ENCODE peak calls at places on chromosomes 5 and 9, in five cellular contexts. H is GM23248, U is fibroblast of lung, M is GM12878, F is PC-3. W is an unnamed sample.
A peak's percentile ranks its signal among the peaks of the same experiment; 100 is the strongest.

GRCh38 chr5:59007460-59008063 is 424.7 kb downstream of the RAB3C start:
- DNase-seq in M (no peak), U (peak; percentile 14), H (peak; percentile 54), F (peak; percentile 55), W (no peak)

GRCh38 chr9:136667940-136668760 is 5.4 kb downstream of the EGFL7 start:
- DNase-seq in U (no peak), M (no peak), F (no peak), H (no peak), W (no peak)

GRCh38 chr9:129143031-129143441 is 31.8 kb downstream of the PTPA start:
- DNase-seq in U (peak; percentile 90), F (peak; percentile 75), H (peak; percentile 93), M (no peak), W (peak; percentile 97)

GRCh38 chr5:59843511-59844230 is 49.9 kb downstream of the PDE4D start:
- DNase-seq in F (no peak), M (no peak), U (no peak), H (no peak), W (no peak)

GRCh38 chr5:9233712-9234111 is 312.2 kb downstream of the SEMA5A start:
- DNase-seq in U (peak; percentile 55), H (no peak), M (no peak), F (no peak), W (no peak)

GRCh38 chr9:86321373-86321772 is 32.8 kb downstream of the TUT7 start:
- DNase-seq in H (peak; percentile 94), M (no peak), F (peak; percentile 58), U (peak; percentile 90), W (no peak)

GRCh38 chr9:135328485-135329417 is 150.8 kb upstream of the PPP1R26 start:
- DNase-seq in F (no peak), H (no peak), U (no peak), M (no peak), W (peak; percentile 45)

GRCh38 chr5:41508186-41508585 is 2.2 kb downstream of the PLCXD3 start:
- DNase-seq in U (peak; percentile 4), H (peak; percentile 47), M (no peak), F (peak; percentile 88), W (no peak)

GRCh38 chr9:135980926-135981630 is 19.9 kb upstream of the UBAC1 start:
- DNase-seq in M (no peak), H (no peak), U (no peak), F (no peak), W (no peak)

GRCh38 chr9:93219692-93220091 is 35.8 kb downstream of the WNK2 start:
- DNase-seq in U (no peak), H (no peak), M (no peak), F (no peak), W (peak; percentile 49)

GRCh38 chr5:684771-685216 is 8.4 kb downstream of the TPPP start:
- DNase-seq in U (no peak), M (no peak), F (no peak), H (no peak), W (peak; percentile 56)

GRCh38 chr9:131098391-131099087 is 2.2 kb downstream of the AIF1L start:
- DNase-seq in H (no peak), M (no peak), U (no peak), F (no peak), W (peak; percentile 85)

GRCh38 chr5:168712280-168712924 is 133.2 kb upstream of the PANK3 start:
- DNase-seq in H (peak; percentile 99), M (no peak), F (peak; percentile 90), U (peak; percentile 99), W (peak; percentile 98)

GRCh38 chr5:44336708-44337107 is 52.5 kb downstream of the FGF10 start:
- DNase-seq in U (no peak), F (no peak), M (no peak), H (no peak), W (no peak)

GRCh38 chr5:137051165-137051564 is 448.0 kb downstream of the SPOCK1 start:
- DNase-seq in U (no peak), F (peak; percentile 52), M (no peak), H (peak; percentile 26), W (peak; percentile 85)

GRCh38 chr5:72596956-72597355 is 89.7 kb upstream of the ZNF366 start:
- DNase-seq in U (no peak), F (no peak), H (peak; percentile 11), M (no peak), W (no peak)
- H3K4me1 ChIP-seq in U (peaks cover 33% of the 10 kb centered on the region), F (peaks cover 50% of the 10 kb centered on the region), H (peaks cover 50% of the 10 kb centered on the region), M (peaks cover 4% of the 10 kb centered on the region), W (peaks cover 52% of the 10 kb centered on the region)

DNA sequence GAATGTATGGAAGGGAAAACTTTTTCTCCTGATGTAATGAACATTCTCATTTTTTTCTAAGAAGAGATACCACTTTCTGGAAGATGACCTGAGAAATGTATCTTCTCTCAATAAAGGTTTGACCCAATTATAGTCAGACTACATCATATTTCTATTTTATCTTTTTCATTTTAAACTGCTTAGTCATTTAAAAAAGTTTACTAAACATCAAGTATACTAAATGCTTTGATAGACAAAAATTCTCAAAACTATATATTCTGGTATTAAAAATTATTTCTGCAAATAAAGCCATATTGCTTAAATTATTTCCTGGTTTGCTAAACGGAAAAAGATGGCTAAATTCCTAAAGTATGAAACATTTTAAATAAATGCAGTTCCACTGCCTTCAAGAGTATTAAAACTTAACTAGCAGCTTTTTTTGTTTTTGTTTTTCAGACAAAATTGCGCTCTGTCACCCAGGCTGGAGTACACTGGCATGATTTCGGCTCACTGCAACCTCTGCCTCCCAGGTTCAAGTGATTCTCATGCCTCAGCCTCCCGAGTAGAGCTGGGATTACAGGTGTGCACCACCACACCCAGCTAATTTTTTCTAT is 37.1 kb downstream of the FBXW11 start:
- DNase-seq in U (no peak), M (no peak), H (peak; percentile 50), F (no peak), W (no peak)
- H4K20me1 ChIP-seq in U (no peaks in the 10 kb centered on the region), M (no peaks in the 10 kb centered on the region), H (peaks cover 13% of the 10 kb centered on the region), F (peaks cover 14% of the 10 kb centered on the region), W (peaks cover 68% of the 10 kb centered on the region)

DNA sequence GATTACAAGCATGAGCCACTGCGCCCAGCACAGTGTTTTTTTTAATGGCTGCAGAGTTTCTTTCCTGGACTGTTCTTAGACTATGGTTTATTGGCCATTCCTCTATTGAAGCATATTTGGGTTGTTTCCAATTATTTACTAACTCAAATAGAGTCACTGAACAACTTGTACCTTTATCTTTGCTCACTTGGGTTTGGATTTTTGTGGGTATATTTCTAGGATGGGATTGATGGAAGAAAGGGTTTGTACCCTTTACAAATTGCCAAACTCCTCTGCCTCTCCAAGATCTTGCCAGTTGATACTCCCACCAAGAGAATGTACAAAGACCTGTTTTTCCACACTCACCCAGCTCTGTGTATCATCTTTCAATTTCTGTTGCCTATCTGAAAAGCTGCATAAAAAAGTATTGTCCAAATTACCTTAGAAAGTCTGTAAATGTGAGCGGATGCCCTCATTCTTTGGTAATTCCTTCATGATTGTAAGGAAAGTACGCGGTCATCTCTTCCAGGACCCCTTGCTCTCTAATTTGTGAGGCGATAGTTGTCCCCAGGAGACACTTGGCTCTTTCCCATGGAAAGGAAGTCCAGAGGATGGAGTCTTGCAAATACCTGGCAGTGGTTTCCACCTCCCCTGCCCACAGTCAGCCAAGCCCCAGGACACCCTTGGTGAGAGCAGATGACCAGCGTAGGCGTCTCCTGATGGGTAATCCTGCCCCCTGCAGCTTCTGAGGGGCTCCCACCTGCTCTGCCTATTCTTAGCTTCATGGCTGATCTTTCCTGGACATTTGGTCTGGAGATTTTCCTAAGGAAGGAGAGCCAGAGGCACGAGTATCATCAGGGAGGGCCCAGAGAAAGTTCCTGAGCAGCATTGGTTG is 33.0 kb downstream of the ARHGEF37 start:
- DNase-seq in F (peak; percentile 59), U (no peak), M (no peak), H (no peak), W (no peak)
- H3K4me1 ChIP-seq in F (peaks cover 28% of the 10 kb centered on the region), U (peaks cover 14% of the 10 kb centered on the region), M (peaks cover 31% of the 10 kb centered on the region), H (peaks cover 10% of the 10 kb centered on the region), W (peaks cover 13% of the 10 kb centered on the region)

GRCh38 chr9:134046894-134047681 is 20.7 kb downstream of the BRD3 start:
- DNase-seq in M (no peak), F (no peak), H (no peak), U (no peak), W (no peak)
- H4K20me1 ChIP-seq in M (no peaks in the 10 kb centered on the region), F (no peaks in the 10 kb centered on the region), H (no peaks in the 10 kb centered on the region), U (no peaks in the 10 kb centered on the region), W (peaks cover 16% of the 10 kb centered on the region)

GRCh38 chr5:142805339-142805738 is 35.2 kb downstream of the ARHGAP26 start:
- DNase-seq in F (no peak), U (no peak), M (no peak), H (no peak), W (no peak)

GRCh38 chr5:142801495-142801871 is 31.3 kb downstream of the ARHGAP26 start:
- DNase-seq in H (no peak), U (no peak), F (no peak), M (no peak), W (no peak)

GRCh38 chr5:142800776-142801494 is 30.8 kb downstream of the ARHGAP26 start:
- DNase-seq in M (peak; percentile 48), H (no peak), U (no peak), F (no peak), W (no peak)

GRCh38 chr5:142806769-142807377 is 36.7 kb downstream of the ARHGAP26 start:
- DNase-seq in U (no peak), M (no peak), H (no peak), F (no peak), W (no peak)

DNA sequence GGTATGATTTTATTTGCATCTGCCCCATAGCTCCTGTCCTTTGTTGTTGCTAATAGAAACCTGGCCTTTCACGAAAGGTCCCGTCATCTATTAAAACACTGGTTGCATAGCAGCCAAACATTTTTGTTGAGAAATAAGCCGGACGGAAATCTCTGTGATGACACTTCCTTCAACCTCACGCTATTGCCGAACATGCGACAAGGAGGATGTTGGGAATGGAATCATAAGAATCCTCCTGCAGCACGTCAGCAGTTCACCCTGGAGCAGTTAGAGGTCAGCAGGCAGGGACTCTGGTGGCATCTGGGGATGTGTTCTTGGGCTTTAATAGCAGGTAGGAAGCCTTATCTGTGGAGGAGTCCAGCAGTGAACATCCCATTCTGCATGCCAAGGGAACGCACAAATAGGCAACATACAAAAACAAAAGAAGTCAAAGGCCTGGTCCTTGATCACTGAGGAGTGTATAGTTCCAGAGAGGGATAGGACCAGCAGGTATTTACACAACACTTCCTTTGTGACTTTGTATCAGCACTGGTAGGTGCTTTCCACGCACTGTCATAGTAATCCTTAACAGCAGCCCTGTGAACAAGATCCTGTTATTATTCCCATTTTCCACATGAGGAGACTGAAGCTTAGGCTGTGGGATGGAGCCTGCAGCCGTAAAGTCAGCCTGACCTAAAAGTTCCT is 33.4 kb downstream of the ARHGAP26 start:
- DNase-seq in F (no peak), H (no peak), M (no peak), U (no peak), W (no peak)
- H3K4me1 ChIP-seq in F (no peaks in the 10 kb centered on the region), H (peaks cover 6% of the 10 kb centered on the region), M (peaks cover 16% of the 10 kb centered on the region), U (no peaks in the 10 kb centered on the region), W (no peaks in the 10 kb centered on the region)

DNA sequence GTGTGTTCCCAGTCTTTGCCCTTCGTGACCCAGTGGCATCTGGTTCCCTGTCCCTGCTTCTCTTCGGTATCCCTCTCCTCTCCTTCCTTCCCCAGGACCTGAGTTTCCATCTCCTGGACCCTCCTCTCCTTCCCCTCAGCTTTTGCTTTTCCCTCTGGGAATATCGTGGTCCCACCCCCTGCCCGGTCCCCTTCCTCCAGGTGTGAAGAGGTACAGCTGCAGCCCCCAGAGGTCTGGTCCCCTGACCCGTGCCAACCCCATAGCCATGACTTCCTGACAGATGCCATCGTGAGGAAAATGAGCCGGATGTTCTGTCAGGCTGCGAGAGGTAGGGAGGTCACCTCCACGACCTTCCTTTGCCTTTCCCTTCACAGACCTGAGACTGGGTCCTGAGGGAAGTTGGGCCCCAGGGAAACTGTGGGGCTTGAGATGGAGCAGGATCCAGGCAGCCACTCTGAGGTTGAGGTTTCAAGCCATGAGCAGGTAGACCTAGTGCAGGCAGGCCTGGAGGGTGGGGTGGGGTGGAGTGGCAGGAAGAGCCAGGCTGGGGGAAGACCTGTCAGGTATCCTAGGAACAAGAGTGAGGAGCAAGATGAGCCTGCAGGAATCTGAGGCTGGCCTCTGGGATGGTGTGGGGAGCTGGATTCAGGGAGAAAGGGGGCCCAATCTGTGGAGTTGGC is 10.1 kb downstream of the RACK1 start:
- DNase-seq in M (no peak), U (no peak), H (no peak), F (no peak), W (no peak)
- H4K20me1 ChIP-seq in M (peaks cover 6% of the 10 kb centered on the region), U (no peaks in the 10 kb centered on the region), H (peaks cover 3% of the 10 kb centered on the region), F (peaks cover 28% of the 10 kb centered on the region), W (peaks cover 15% of the 10 kb centered on the region)

W was measured in osteoblast.